ENCODE peak calls at places on chromosomes 3 and 15, in six cellular contexts. J, C, N, U, V and L are unnamed samples.

GRCh38 chr3:102979682-102980378 is 545.0 kb downstream of the ZPLD1 start:
- DNase-seq in J (no peak), C (no peak), N (no peak), U (peak), V (no peak), L (peak)

GRCh38 chr3:30693470-30694120 is 87.2 kb downstream of the TGFBR2 start:
- DNase-seq in J (peak), C (peak), N (peak), U (peak), V (peak), L (peak)

GRCh38 chr3:187002915-187003314 is 72.6 kb downstream of the ST6GAL1 start:
- DNase-seq in J (no peak), C (no peak), N (no peak), U (no peak), V (no peak), L (no peak)

GRCh38 chr3:88876724-88877123 is 230.7 kb upstream of the EPHA3 start:
- DNase-seq in J (no peak), C (no peak), N (no peak), U (no peak), V (no peak), L (no peak)

GRCh38 chr15:96421211-96421610 is 90.7 kb downstream of the NR2F2 start:
- DNase-seq in J (no peak), C (no peak), N (no peak), U (no peak), V (no peak), L (no peak)

GRCh38 chr3:63724987-63725386 is 72.5 kb downstream of the SNTN start:
- DNase-seq in J (no peak), C (no peak), N (no peak), U (no peak), V (no peak), L (no peak)

GRCh38 chr15:85750319-85750806 is 44.4 kb downstream of the KLHL25 start:
- DNase-seq in J (no peak), C (no peak), N (peak), U (no peak), V (no peak), L (no peak)

GRCh38 chr15:77819271-77819806 is 186.6 kb upstream of the LINGO1 start:
- DNase-seq in J (no peak), C (peak), N (no peak), U (no peak), V (no peak), L (no peak)

GRCh38 chr3:58868101-58868779 is 181.6 kb downstream of the CFAP20DC start:
- DNase-seq in J (no peak), C (no peak), N (peak), U (no peak), V (no peak), L (no peak)

GRCh38 chr3:126051234-126051633 is 32.7 kb downstream of the SLC41A3 start:
- DNase-seq in J (no peak), C (no peak), N (no peak), U (no peak), V (no peak), L (no peak)

GRCh38 chr3:159948423-159949140 is 40.1 kb upstream of the IL12A start:
- DNase-seq in J (no peak), C (no peak), N (no peak), U (no peak), V (no peak), L (no peak)

GRCh38 chr3:107752202-107752990 is 229.6 kb downstream of the BBX start:
- DNase-seq in J (no peak), C (no peak), N (peak), U (peak), V (peak), L (peak)

GRCh38 chr15:83920115-83920514 is 266.2 kb downstream of the ADAMTSL3 start:
- DNase-seq in J (no peak), C (no peak), N (no peak), U (no peak), V (no peak), L (no peak)

GRCh38 chr3:171564723-171565122 is 104.5 kb upstream of the TNIK start:
- DNase-seq in J (no peak), C (no peak), N (peak), U (peak), V (no peak), L (no peak)

GRCh38 chr3:133487920-133488540 is 85.5 kb upstream of the CDV3 start:
- DNase-seq in J (no peak), C (peak), N (peak), U (peak), V (peak), L (peak)

GRCh38 chr3:127814325-127814781 is 8.0 kb downstream of the MGLL start:
- DNase-seq in J (no peak), C (no peak), N (no peak), U (no peak), V (no peak), L (no peak)

DNA sequence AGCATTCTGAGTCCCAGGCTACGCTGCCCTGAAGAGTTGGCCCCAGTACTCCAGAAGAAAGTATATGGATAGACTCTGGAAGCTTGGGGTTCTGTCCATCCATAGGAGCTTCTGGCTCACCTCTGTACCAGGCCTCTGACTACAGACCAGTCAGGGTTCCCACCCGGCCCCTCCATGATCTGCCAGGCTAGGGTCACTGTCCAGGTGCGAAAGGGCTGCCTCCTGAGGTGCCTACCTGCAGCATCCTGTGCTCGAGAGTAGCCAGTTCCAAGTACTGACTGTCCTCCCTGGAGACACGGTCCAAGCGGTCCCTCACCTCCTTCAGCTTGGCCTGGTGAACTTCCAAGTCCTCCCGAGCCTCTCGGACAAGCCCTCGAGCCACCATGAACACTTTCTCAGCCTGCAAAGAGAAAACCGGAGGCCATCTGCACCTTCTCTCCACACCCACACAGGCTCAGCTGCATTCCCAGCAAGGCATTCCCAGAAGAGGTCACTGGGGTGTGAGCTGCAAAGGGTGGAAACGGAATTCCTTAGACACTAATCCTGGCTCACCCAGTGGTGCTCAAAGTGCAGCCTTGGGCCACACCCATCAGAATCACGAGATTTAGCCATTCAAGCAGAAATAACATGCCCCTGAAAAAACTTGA is 3.7 kb upstream of the PLXNB1 start:
- DNase-seq in J (no peak), C (no peak), N (no peak), U (peak), V (peak), L (no peak)
- TF ChIP-seq MYC in J (no peak), C (no peak), N (no peak), U (no peak), V (no peak), L (no peak)

GRCh38 chr15:40307421-40308165 is at the start of gene PLCB2:
- DNase-seq in J (peak), C (peak), N (peak), U (no peak), V (peak), L (no peak)

GRCh38 chr15:40308844-40309189 is 1.1 kb upstream of the PLCB2 start:
- DNase-seq in J (no peak), C (peak), N (peak), U (no peak), V (no peak), L (no peak)

GRCh38 chr15:40310001-40310959 is 2.5 kb upstream of the PLCB2 start:
- DNase-seq in J (peak), C (peak), N (peak), U (peak), V (peak), L (peak)

GRCh38 chr15:40310993-40311392 is 3.3 kb upstream of the PLCB2 start:
- DNase-seq in J (no peak), C (no peak), N (no peak), U (no peak), V (no peak), L (no peak)

GRCh38 chr15:40309344-40309862 is 1.7 kb upstream of the PLCB2 start:
- DNase-seq in J (no peak), C (no peak), N (no peak), U (no peak), V (no peak), L (no peak)
- TF ChIP-seq MYC in J (no peak), C (no peak), N (no peak), U (no peak), V (no peak), L (no peak)

GRCh38 chr15:41955807-41956525 is 16.4 kb downstream of the EHD4 start:
- DNase-seq in J (no peak), C (no peak), N (no peak), U (no peak), V (peak), L (no peak)
- TF ChIP-seq MYC in J (no peak), C (no peak), N (no peak), U (no peak), V (no peak), L (no peak)

GRCh38 chr3:139297588-139298311 is 46.1 kb upstream of the MRPS22 start:
- DNase-seq in J (no peak), C (no peak), N (no peak), U (no peak), V (no peak), L (no peak)
- TF ChIP-seq MYC in J (no peak), C (no peak), N (no peak), U (no peak), V (no peak), L (no peak)

DNA sequence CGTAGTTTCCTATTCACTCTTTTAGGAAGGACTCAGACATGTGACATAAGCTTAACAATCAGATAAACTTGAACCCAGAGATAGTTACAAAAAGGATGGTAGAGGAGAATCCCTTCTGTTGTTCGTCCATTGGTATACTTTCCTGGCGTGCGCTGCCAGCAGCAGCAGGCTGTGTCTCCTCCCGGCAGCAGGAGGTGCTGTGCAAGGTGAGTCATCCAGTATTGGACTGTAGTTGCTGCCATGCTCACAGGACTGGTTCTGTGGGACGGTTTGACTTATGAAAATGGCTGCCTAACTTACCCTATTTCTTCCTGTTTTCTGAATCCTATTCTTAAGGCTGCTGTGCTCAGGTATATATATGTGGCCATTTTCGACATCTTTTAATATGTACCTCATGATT is 253.4 kb upstream of the LRRC3B start:
- DNase-seq in J (no peak), C (no peak), N (peak), U (no peak), V (no peak), L (no peak)
- TF ChIP-seq MYC in J (no peak), C (no peak), N (no peak), U (no peak), V (no peak), L (no peak)

GRCh38 chr3:52892625-52893311 is 4.6 kb downstream of the STIMATE start:
- DNase-seq in J (peak), C (no peak), N (peak), U (no peak), V (no peak), L (no peak)
- TF ChIP-seq MYC in J (no peak), C (no peak), N (no peak), U (no peak), V (no peak), L (no peak)

GRCh38 chr3:16936656-16937055 is 51.9 kb downstream of the PLCL2 start:
- DNase-seq in J (no peak), C (no peak), N (no peak), U (no peak), V (no peak), L (no peak)

GRCh38 chr3:16937421-16937820 is 52.7 kb downstream of the PLCL2 start:
- DNase-seq in J (no peak), C (no peak), N (no peak), U (no peak), V (no peak), L (no peak)

GRCh38 chr3:16932877-16933276 is 48.1 kb downstream of the PLCL2 start:
- DNase-seq in J (no peak), C (no peak), N (no peak), U (no peak), V (no peak), L (no peak)

GRCh38 chr3:16936233-16936632 is 51.5 kb downstream of the PLCL2 start:
- DNase-seq in J (no peak), C (peak), N (peak), U (no peak), V (no peak), L (no peak)

DNA sequence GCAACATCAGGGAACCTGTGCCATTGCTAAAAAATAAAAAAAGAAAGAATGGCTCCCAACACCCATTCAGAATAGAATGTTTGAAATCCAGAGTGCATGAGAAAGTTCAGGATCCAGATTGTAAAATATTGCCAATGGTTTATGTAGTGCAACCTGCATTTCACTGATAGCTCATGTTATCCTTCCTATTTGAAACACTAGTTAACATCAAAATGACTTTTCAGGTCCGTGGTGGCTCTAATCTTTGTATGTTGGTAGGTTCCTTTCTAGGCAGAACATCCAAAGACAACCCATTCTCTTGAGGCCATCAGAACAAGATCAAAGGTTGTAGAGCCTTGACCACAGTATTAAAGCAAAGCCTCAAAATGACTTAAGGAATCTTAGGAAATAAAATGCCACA is 51.0 kb downstream of the PLCL2 start:
- DNase-seq in J (no peak), C (peak), N (no peak), U (no peak), V (no peak), L (no peak)
- TF ChIP-seq MYC in J (no peak), C (no peak), N (no peak), U (no peak), V (no peak), L (no peak)